ENCODE peak calls at places on chromosome 3, in nine cellular contexts. L is cardiac fibroblast; Z is fibroblast of the conjunctiva; R is stimulated activated CD4-positive, alpha-beta T cell treated with anti-CD3 and anti-CD28 coated beads, TNF-alpha, amount 100 ng/mL, for 24 hours; E is activated naive CD8-positive, alpha-beta T cell treated with anti-CD3 and anti-CD28 coated beads, Interleukin-2, amount 10 ng/mL, durations not matched to agents 7 days and 5 days; F is NT2/D1; P is SIG-M5; H is heart left ventricle; W is brain microvascular endothelial cell. X is an unnamed sample.

GRCh38 chr3:8095724-8096123 is 405.9 kb upstream of the LMCD1 start:
- DNase-seq in W (no peak), F (no peak), Z (no peak), R (no peak), E (no peak), H (no peak), P (no peak), L (no peak), X (peak; percentile 11)

GRCh38 chr3:179463299-179463698 is 12.0 kb upstream of the GNB4 start:
- DNase-seq in W (no peak), E (no peak), R (no peak), P (no peak), L (peak; percentile 55), F (no peak), Z (no peak), H (no peak), X (no peak)

GRCh38 chr3:45719761-45720487 is 30.7 kb downstream of the SACM1L start:
- DNase-seq in Z (no peak), F (no peak), W (no peak), R (no peak), E (no peak), L (no peak), P (no peak), H (no peak), X (peak; percentile 6)

GRCh38 chr3:11847035-11847394 is 330 bp upstream of the TAMM41 start:
- DNase-seq in E (no peak), P (no peak), Z (no peak), R (no peak), F (no peak), L (no peak), W (no peak), H (no peak), X (no peak)

GRCh38 chr3:23830869-23831484 is 25.2 kb downstream of the UBE2E1 start:
- DNase-seq in R (no peak), E (no peak), H (no peak), P (no peak), W (no peak), F (no peak), Z (no peak), L (no peak), X (no peak)

GRCh38 chr3:170701696-170702678 is 116.1 kb upstream of the SLC7A14 start:
- DNase-seq in P (no peak), Z (no peak), H (no peak), W (no peak), E (no peak), R (no peak), F (no peak), L (peak; percentile 35), X (no peak)

GRCh38 chr3:127275287-127275781 is 12.5 kb downstream of the PRR20G start:
- DNase-seq in E (no peak), F (no peak), R (no peak), Z (no peak), P (no peak), L (peak; percentile 35), W (no peak), H (no peak), X (no peak)

GRCh38 chr3:24680214-24680967 is 185.7 kb upstream of the THRB start:
- DNase-seq in P (no peak), W (peak; percentile 51), R (peak; percentile 9), H (peak; percentile 59), F (no peak), E (peak; percentile 69), L (peak; percentile 60), Z (peak; percentile 14), X (peak; percentile 58)

GRCh38 chr3:37862219-37862711 is 585 bp downstream of the CTDSPL start:
- DNase-seq in H (peak; percentile 65), R (no peak), E (no peak), Z (no peak), W (peak; percentile 22), L (peak; percentile 37), P (no peak), F (no peak), X (no peak)

GRCh38 chr3:62837145-62837787 is 38.0 kb downstream of the CADPS start:
- DNase-seq in F (no peak), Z (no peak), E (no peak), H (no peak), W (no peak), L (no peak), P (no peak), R (no peak), X (no peak)

GRCh38 chr3:175340338-175341015 is 481.3 kb downstream of the NAALADL2 start:
- DNase-seq in H (no peak), Z (no peak), L (no peak), R (no peak), W (no peak), F (no peak), P (no peak), E (no peak), X (no peak)

GRCh38 chr3:67239362-67239761 is 241.3 kb downstream of the KBTBD8 start:
- DNase-seq in Z (no peak), H (no peak), R (no peak), F (no peak), W (no peak), P (no peak), E (no peak), L (no peak), X (no peak)

GRCh38 chr3:136819784-136820640 is 1.1 kb downstream of the SLC35G2 start:
- DNase-seq in Z (no peak), P (no peak), W (peak; percentile 54), E (peak; percentile 51), L (peak; percentile 72), F (peak; percentile 42), R (no peak), H (peak; percentile 52), X (peak; percentile 79)

GRCh38 chr3:133262371-133262770 is 137.5 kb upstream of the BFSP2 start:
- DNase-seq in P (no peak), R (no peak), F (no peak), H (no peak), E (no peak), L (no peak), W (no peak), Z (no peak), X (no peak)